ENCODE peak calls at places on chromosomes 1 and 21, in four cellular contexts. I is K562, O is A549, P is NB4. B is an unnamed sample.

GRCh38 chr1:150549496-150550221 is 451 bp downstream of the ADAMTSL4 start:
- DNase-seq in P (no peak), O (no peak), I (no peak), B (no peak)

GRCh38 chr1:116826818-116827606 is 72.8 kb downstream of the CD2 start:
- DNase-seq in P (peak; percentile 89), I (peak; percentile 82), O (peak; percentile 18), B (peak; percentile 17)

GRCh38 chr1:16012590-16013219 is 5.1 kb downstream of the HSPB7 start:
- DNase-seq in O (peak; percentile 40), P (peak; percentile 86), I (peak; percentile 95), B (peak; percentile 46)

GRCh38 chr1:247291835-247292561 is 36.1 kb downstream of the VN1R5 start:
- DNase-seq in O (no peak), I (no peak), P (no peak), B (no peak)

GRCh38 chr1:185017338-185017737 is 28.0 kb upstream of the RNF2 start:
- DNase-seq in P (peak; percentile 93), O (peak; percentile 65), I (no peak), B (peak; percentile 47)

GRCh38 chr1:168348146-168348709 is 67.6 kb downstream of the TBX19 start:
- DNase-seq in P (peak; percentile 52), O (peak; percentile 14), I (no peak), B (peak; percentile 4)

GRCh38 chr1:182038220-182038619 is 23.3 kb downstream of the ZNF648 start:
- DNase-seq in P (no peak), O (no peak), I (no peak), B (no peak)

GRCh38 chr1:201020647-201021332 is 2.7 kb downstream of the KIF21B start:
- DNase-seq in P (peak; percentile 53), O (peak; percentile 41), I (peak; percentile 74), B (no peak)

GRCh38 chr1:174358344-174358743 is 89.4 kb upstream of the GPR52 start:
- DNase-seq in O (no peak), P (no peak), I (peak; percentile 42), B (no peak)

GRCh38 chr1:219041819-219042218 is 131.9 kb upstream of the LYPLAL1 start:
- DNase-seq in I (no peak), O (no peak), P (no peak), B (peak; percentile 17)

GRCh38 chr1:108643492-108644333 is 17.2 kb downstream of the HENMT1 start:
- DNase-seq in O (peak; percentile 63), I (peak; percentile 32), P (peak; percentile 81), B (peak; percentile 78)

GRCh38 chr1:109765896-109766615 is 2.3 kb upstream of the EPS8L3 start:
- DNase-seq in O (no peak), I (no peak), P (no peak), B (no peak)

GRCh38 chr1:228207851-228208821 is at the start of gene OBSCN:
- DNase-seq in P (no peak), I (peak; percentile 44), O (no peak), B (no peak)

GRCh38 chr1:182080955-182081582 is 19.6 kb upstream of the ZNF648 start:
- DNase-seq in P (peak; percentile 81), O (peak; percentile 41), I (peak; percentile 63), B (peak; percentile 28)

GRCh38 chr21:44958471-44959191 is 18.8 kb downstream of the SLX9 start:
- DNase-seq in P (no peak), I (no peak), O (no peak), B (peak; percentile 95)

GRCh38 chr1:47024138-47024856 is 828 bp downstream of the CYP4X1 start:
- DNase-seq in I (no peak), O (no peak), P (no peak), B (peak; percentile 24)

GRCh38 chr1:203480525-203481084 is 5.0 kb downstream of the PRELP start:
- DNase-seq in I (peak; percentile 88), O (peak; percentile 44), P (no peak), B (peak; percentile 40)

GRCh38 chr1:178417858-178418257 is 78.9 kb downstream of the CLEC20A start:
- DNase-seq in O (peak; percentile 70), P (peak; percentile 21), I (no peak), B (peak; percentile 45)

GRCh38 chr1:88910401-88910800 is 19.0 kb upstream of the GTF2B start:
- DNase-seq in I (no peak), O (no peak), P (no peak), B (no peak)

GRCh38 chr1:20115479-20115878 is 3.9 kb downstream of the PLA2G2D start:
- DNase-seq in I (no peak), P (no peak), O (no peak), B (no peak)
- TF ChIP-seq CTCF in I (no peak), P (peak; percentile 11), O (no peak), B (no peak)

DNA sequence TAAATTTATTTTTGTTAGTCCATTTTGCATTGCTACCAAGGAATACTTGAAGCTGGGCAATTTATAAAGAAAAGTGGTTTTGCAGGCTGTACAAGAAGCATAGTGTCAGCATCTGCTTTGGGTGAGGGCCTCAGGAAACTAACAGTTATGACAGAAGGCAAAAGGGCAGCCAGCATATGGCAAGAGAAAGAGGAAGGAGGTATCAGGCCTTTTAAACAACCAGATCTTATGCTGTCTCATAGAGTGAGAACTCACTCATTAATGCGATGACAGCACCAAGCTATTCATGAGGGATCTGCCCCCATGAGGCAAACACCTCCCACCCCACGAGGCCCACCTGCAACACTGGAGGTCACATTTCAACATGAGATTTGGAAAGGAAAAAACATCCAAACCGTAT is 898.4 kb downstream of the KCNT2 start:
- DNase-seq in P (peak; percentile 4), O (no peak), I (no peak), B (no peak)
- TF ChIP-seq MYC in P (no peak), O (no peak), I (no peak), B (no peak)

GRCh38 chr1:243474906-243475305 is 219.1 kb downstream of the SDCCAG8 start:
- DNase-seq in P (no peak), O (no peak), I (no peak), B (no peak)

GRCh38 chr1:243473281-243474210 is 217.7 kb downstream of the SDCCAG8 start:
- DNase-seq in P (no peak), O (no peak), I (no peak), B (peak; percentile 66)

GRCh38 chr1:243477676-243478075 is 221.8 kb downstream of the SDCCAG8 start:
- DNase-seq in P (peak; percentile 65), I (no peak), O (no peak), B (no peak)

GRCh38 chr1:243474384-243474851 is 218.6 kb downstream of the SDCCAG8 start:
- DNase-seq in P (no peak), I (no peak), O (no peak), B (no peak)

DNA sequence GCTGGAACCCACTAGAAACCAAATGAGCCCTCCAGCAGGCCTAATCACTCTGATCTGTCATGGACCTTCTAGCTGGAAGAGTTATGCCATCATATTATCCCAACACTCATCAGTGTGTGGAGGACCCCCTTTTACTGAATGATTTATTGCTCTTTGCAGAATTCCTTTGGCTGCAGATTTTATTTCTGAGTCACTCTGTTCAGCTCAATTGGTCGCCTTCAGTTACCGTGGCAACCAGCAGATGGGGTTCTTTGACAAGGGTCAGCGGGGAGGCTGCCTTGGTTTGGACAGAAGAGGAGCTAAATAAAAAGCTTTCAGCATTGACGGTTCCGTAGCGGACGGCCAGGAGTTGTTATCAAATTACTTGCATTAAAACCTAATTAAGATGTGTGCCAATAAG is 220.1 kb downstream of the SDCCAG8 start:
- DNase-seq in I (peak; percentile 56), P (peak; percentile 21), O (peak; percentile 19), B (no peak)
- TF ChIP-seq CTCF in I (peak; percentile 47), P (no peak), O (no peak), B (no peak)

DNA sequence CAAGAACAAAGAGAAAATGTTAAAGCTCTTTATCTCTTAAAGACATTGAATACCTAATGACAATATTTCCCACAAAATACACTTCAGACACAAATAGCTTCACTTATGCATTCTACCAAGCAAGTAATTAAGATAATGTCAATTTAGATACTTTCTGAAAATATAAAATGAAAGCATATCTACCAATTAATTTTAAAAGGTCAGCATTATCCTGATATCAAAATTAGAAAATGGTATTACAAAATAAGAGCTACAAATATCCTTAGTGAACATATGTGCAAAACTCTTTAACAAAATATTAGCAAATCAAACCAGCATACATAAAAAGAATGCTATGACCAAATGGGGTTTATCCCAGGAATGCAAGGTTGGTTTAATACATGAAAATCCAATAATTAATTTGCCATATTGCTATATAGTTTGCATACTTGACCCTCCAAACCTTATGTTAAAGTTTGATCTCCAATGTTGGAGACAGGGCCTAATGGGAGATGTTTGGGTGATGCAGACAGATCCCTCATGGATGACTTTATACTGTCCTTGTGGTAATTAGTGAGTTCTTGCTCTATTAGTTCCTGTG is 4.2 kb upstream of the KIFAP3 start:
- DNase-seq in O (no peak), I (no peak), P (no peak), B (no peak)
- TF ChIP-seq MYC in O (no peak), I (no peak), P (no peak), B (no peak)

DNA sequence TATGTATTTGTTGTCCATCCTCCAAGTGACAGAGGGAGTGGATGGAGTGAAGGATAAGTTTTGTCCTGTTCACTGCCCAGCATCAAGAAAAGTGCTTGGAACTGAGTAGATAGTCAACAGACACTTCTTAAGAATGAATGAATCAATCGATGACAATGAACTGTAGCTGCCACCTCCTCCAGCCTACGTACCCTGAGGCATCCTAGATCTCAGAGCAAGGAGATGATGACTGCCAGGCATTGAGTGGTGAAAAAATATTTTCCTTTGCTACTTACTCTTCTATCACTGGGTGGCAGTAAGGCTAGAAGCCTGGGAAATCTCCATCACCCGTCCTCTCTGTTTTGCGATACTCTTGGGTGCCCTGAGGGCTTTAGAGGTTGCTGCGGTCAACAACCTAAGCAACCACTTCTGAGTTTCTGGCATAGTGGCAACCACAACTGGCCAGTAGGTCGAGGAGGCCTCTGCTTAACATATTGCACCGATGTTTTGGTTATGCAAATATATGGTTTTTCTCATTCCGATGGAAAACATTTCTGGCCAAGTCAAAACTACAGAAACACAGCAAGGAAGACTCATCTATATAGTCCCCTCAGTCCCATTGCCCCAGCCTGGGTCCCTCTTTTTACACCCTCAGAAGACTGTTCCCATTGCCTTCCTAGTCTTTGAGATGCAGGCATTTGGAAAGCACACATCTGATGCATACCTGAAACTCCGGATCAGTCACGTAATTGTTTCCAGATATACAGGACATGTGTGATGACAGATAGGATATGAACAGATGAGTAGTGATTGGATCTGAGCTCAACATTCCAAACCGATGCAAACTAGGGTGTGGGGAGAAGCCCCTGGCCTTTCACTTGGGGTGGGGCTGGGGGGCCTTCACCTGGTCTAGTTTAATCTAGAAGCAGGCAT is 136.8 kb downstream of the RUNX1 start:
- DNase-seq in I (no peak), O (no peak), P (peak; percentile 88), B (no peak)
- TF ChIP-seq CTCF in I (no peak), O (no peak), P (peak; percentile 30), B (no peak)